ENCODE peak calls at places on chromosomes 13 and 19, in five cellular contexts. R is aorta; U is Ammon's horn; H is psoas muscle; Z is activated CD4-positive, alpha-beta T cell treated with anti-CD3 and anti-CD28 coated beads for 24 hours. J is an unnamed sample.

GRCh38 chr19:8512115-8512967 is 1.6 kb downstream of the ZNF414 start:
- DNase-seq in H (no peak), U (no peak), R (no peak), Z (no peak), J (peak)

GRCh38 chr13:66469745-66470144 is 760.4 kb downstream of the PCDH9 start:
- DNase-seq in Z (no peak), U (no peak), H (no peak), R (no peak), J (no peak)

GRCh38 chr19:15297416-15298224 is 34.7 kb downstream of the BRD4 start:
- DNase-seq in R (no peak), U (no peak), H (no peak), Z (no peak), J (no peak)

GRCh38 chr19:862529-863304 is 3.3 kb downstream of the CFD start:
- DNase-seq in R (peak), U (peak), Z (peak), H (peak), J (peak)

GRCh38 chr13:50340566-50341287 is 325.5 kb downstream of the KCNRG start:
- DNase-seq in R (no peak), H (peak), Z (no peak), U (no peak), J (no peak)

GRCh38 chr13:45119469-45119989 is 781 bp upstream of the GTF2F2 start:
- DNase-seq in U (peak), H (no peak), R (no peak), Z (peak), J (no peak)

GRCh38 chr13:44132710-44133109 is 240.9 kb upstream of the SERP2 start:
- DNase-seq in R (peak), H (peak), U (peak), Z (no peak), J (no peak)

GRCh38 chr19:3389876-3390361 is 23.5 kb downstream of the NFIC start:
- DNase-seq in U (no peak), H (peak), R (no peak), Z (no peak), J (peak)

GRCh38 chr13:23670793-23671192 is 100.6 kb downstream of the TNFRSF19 start:
- DNase-seq in H (no peak), Z (no peak), R (no peak), U (no peak), J (no peak)

GRCh38 chr13:110597041-110597689 is 18.2 kb upstream of the NAXD start:
- DNase-seq in U (no peak), Z (no peak), R (no peak), H (no peak), J (no peak)

GRCh38 chr13:44894001-44894770 is 95.1 kb downstream of the NUFIP1 start:
- DNase-seq in R (no peak), Z (no peak), U (no peak), H (no peak), J (peak)

GRCh38 chr13:34409496-34410163 is 532.4 kb upstream of the NBEA start:
- DNase-seq in U (no peak), H (no peak), R (no peak), Z (no peak), J (no peak)

GRCh38 chr19:16325161-16325527 is 518 bp downstream of the KLF2 start:
- DNase-seq in Z (no peak), R (no peak), H (peak), U (no peak), J (no peak)

GRCh38 chr13:27183561-27184147 is 12.0 kb upstream of the USP12 start:
- DNase-seq in Z (no peak), U (no peak), R (no peak), H (no peak), J (no peak)

GRCh38 chr19:34253711-34254551 is 423 bp upstream of the GARRE1 start:
- DNase-seq in H (peak), Z (no peak), R (peak), U (peak), J (no peak)

GRCh38 chr13:35704331-35704730 is 227.8 kb upstream of the MAB21L1 start:
- DNase-seq in H (no peak), Z (no peak), R (no peak), U (no peak), J (no peak)

GRCh38 chr13:113544896-113545295 is 39.7 kb upstream of the TFDP1 start:
- DNase-seq in R (no peak), H (no peak), Z (no peak), U (no peak), J (no peak)

GRCh38 chr19:41928221-41928683 is at the start of gene ERFL:
- DNase-seq in U (no peak), H (no peak), R (no peak), Z (no peak), J (peak)

GRCh38 chr13:41650706-41651105 is 193.4 kb downstream of the RGCC start:
- DNase-seq in Z (no peak), R (no peak), U (no peak), H (no peak), J (no peak)

GRCh38 chr19:30565680-30566079 is 193.5 kb downstream of the ZNF536 start:
- DNase-seq in U (no peak), H (no peak), R (no peak), Z (no peak), J (no peak)

GRCh38 chr13:21974741-21975140 is 303.9 kb downstream of the FGF9 start:
- DNase-seq in U (no peak), H (no peak), Z (no peak), R (no peak), J (no peak)

GRCh38 chr19:54959840-54960239 is 6.3 kb upstream of the NLRP2 start:
- DNase-seq in R (no peak), Z (no peak), H (no peak), U (no peak), J (no peak)

GRCh38 chr13:33123066-33123940 is 107.1 kb downstream of the KL start:
- DNase-seq in U (peak), H (no peak), R (peak), Z (no peak), J (peak)